ENCODE peak calls at places on chromosomes 1 and 21, in four cellular contexts. C is A549; Y is left lung; K is effector memory CD4-positive, alpha-beta T cell. P is an unnamed sample.
A peak's percentile ranks its signal among the peaks of the same experiment; 100 is the strongest.

GRCh38 chr1:205492201-205492667 is 12.2 kb upstream of the CDK18 start:
- DNase-seq in Y (no peak), K (no peak), C (no peak), P (no peak)

GRCh38 chr1:182869241-182869666 is 30.1 kb downstream of the DHX9 start:
- DNase-seq in Y (no peak), K (no peak), C (no peak), P (no peak)

GRCh38 chr1:9316080-9316444 is 23.4 kb downstream of the SPSB1 start:
- DNase-seq in K (no peak), C (no peak), Y (no peak), P (no peak)

GRCh38 chr1:26598890-26599289 is 69.3 kb downstream of the RPS6KA1 start:
- DNase-seq in Y (no peak), K (no peak), C (no peak), P (no peak)

GRCh38 chr1:160224606-160225005 is 19.4 kb downstream of the PEA15 start:
- DNase-seq in K (no peak), C (no peak), Y (no peak), P (no peak)

GRCh38 chr1:119714583-119714982 is 2.8 kb downstream of the PHGDH start:
- DNase-seq in Y (no peak), K (no peak), C (no peak), P (no peak)

GRCh38 chr1:21662426-21663250 is 6.5 kb downstream of the RAP1GAP start:
- DNase-seq in C (no peak), K (no peak), Y (no peak), P (no peak)

GRCh38 chr1:232635279-232635678 is 5.3 kb upstream of the SIPA1L2 start:
- DNase-seq in C (no peak), K (no peak), Y (no peak), P (no peak)

GRCh38 chr21:35575280-35575915 is 484.9 kb downstream of the SETD4 start:
- DNase-seq in Y (no peak), K (no peak), C (no peak), P (no peak)

GRCh38 chr1:100988121-100988520 is 37.5 kb downstream of the DPH5 start:
- DNase-seq in Y (no peak), C (no peak), K (no peak), P (no peak)

GRCh38 chr1:54158071-54158470 is 5.3 kb upstream of the CDCP2 start:
- DNase-seq in Y (no peak), K (no peak), C (peak; percentile 18), P (no peak)

GRCh38 chr1:94009304-94009703 is 100.1 kb upstream of the GCLM start:
- DNase-seq in C (no peak), K (no peak), Y (no peak), P (no peak)

GRCh38 chr1:95793893-95794292 is 559.9 kb downstream of the RWDD3 start:
- DNase-seq in C (no peak), Y (no peak), K (no peak), P (no peak)

GRCh38 chr1:156804572-156805243 is 11.9 kb downstream of the SH2D2A start:
- DNase-seq in Y (no peak), K (no peak), C (no peak), P (no peak)

GRCh38 chr1:244210884-244211558 is 159.9 kb downstream of the ZBTB18 start:
- DNase-seq in K (no peak), Y (no peak), C (no peak), P (no peak)

GRCh38 chr1:5099558-5099957 is 445.1 kb downstream of the AJAP1 start:
- DNase-seq in Y (no peak), C (no peak), K (no peak), P (no peak)

GRCh38 chr1:188769181-188769580 is 1708.5 kb downstream of the BRINP3 start:
- DNase-seq in Y (no peak), C (no peak), K (no peak), P (no peak)

GRCh38 chr1:171898956-171899355 is 57.7 kb downstream of the DNM3 start:
- DNase-seq in Y (no peak), K (no peak), C (no peak), P (no peak)

GRCh38 chr1:50929376-50929958 is 30.6 kb downstream of the FAF1 start:
- DNase-seq in C (peak; percentile 5), K (no peak), Y (no peak), P (no peak)

GRCh38 chr1:112011231-112011630 is 21.8 kb upstream of the KCND3 start:
- DNase-seq in K (no peak), Y (no peak), C (no peak), P (no peak)

GRCh38 chr1:161114556-161114955 is 3.3 kb downstream of the PFDN2 start:
- DNase-seq in Y (no peak), C (no peak), K (no peak), P (no peak)

GRCh38 chr1:72281144-72281543 is 1.2 kb downstream of the NEGR1 start:
- DNase-seq in C (no peak), K (no peak), Y (no peak), P (no peak)
- H3K4me3 ChIP-seq in C (no peak overlapping the region), K (no peak overlapping the region), Y (no peak overlapping the region), P (peak overlapping the region; percentile 75)

DNA sequence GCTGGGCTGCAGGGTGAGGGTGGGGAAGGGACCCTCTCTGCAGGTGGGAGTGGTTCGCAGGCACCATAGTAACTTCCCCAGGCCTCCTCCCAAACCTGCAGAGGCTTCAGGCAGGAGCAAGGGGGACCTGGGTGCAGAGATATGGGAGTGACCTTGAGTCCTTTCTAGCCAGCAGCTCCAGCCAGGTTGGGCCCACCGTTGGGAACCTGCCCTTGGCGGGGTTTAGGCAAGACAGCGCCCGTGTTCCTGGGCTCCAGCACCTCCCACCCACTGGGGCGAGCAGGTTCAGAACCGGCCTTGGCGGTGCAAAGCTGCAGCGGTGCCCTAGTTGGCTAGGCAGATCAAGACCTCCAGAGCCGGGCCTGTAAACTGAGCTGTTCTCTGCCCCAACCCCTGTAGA is 2.2 kb upstream of the PRDM16 start:
- DNase-seq in K (no peak), Y (peak; percentile 32), C (no peak), P (peak; percentile 45)
- H3K27ac ChIP-seq in K (no peak overlapping the region), Y (no peak overlapping the region), C (no peak overlapping the region), P (no peak overlapping the region)

GRCh38 chr1:84502892-84503291 is 3.3 kb upstream of the SPATA1 start:
- DNase-seq in C (no peak), K (no peak), Y (no peak), P (no peak)
- H3K4me3 ChIP-seq in C (no peak overlapping the region), K (no peak overlapping the region), Y (no peak overlapping the region), P (peak overlapping the region; percentile 91)

GRCh38 chr1:15685820-15686219 is 1.7 kb downstream of the PLEKHM2 start:
- DNase-seq in C (no peak), Y (no peak), K (no peak), P (no peak)
- H3K27ac ChIP-seq in C (no peak overlapping the region), Y (peak overlapping the region; percentile 85), K (no peak overlapping the region), P (peak overlapping the region; percentile 88)

GRCh38 chr1:2441746-2442145 is 29.4 kb upstream of the PEX10 start:
- DNase-seq in K (no peak), C (no peak), Y (no peak), P (no peak)
- H3K4me3 ChIP-seq in K (no peak overlapping the region), C (no peak overlapping the region), Y (no peak overlapping the region), P (no peak overlapping the region)

GRCh38 chr1:229420765-229421164 is 13.1 kb downstream of the ACTA1 start:
- DNase-seq in C (no peak), K (no peak), Y (no peak), P (no peak)
- H3K27ac ChIP-seq in C (no peak overlapping the region), K (no peak overlapping the region), Y (no peak overlapping the region), P (no peak overlapping the region)

DNA sequence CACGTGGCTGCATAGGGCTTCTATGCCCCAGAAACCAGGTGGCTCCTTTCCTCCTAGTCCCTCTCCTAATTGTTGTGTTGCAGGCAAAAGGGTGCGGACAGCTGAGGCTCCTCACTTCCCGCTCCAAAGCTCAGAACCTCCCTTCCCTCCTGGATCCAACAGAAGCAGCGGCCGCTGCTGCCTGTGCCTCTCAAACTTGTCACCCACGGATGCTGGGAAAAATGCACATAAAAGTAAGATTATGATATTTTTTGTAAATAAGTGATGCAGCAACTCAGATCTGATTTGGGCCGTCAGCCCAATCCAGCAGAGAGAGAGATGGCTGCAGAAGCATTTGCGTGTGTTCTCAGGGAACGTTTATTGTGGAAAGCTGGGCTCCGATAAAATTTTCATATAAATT is 40.8 kb upstream of the C1orf174 start:
- DNase-seq in K (no peak), Y (no peak), C (no peak), P (no peak)
- H3K4me3 ChIP-seq in K (no peak overlapping the region), Y (no peak overlapping the region), C (no peak overlapping the region), P (no peak overlapping the region)

P was measured in lower lobe of right lung.